ENCODE peak calls at places on chromosomes 7 and 10, in seven cellular contexts. P, E, Q, Z, D, I and A are unnamed samples.

GRCh38 chr10:12960939-12961338 is 40.6 kb downstream of the CCDC3 start:
- DNase-seq in P (no peak), E (peak), Q (no peak), Z (peak), D (no peak), I (no peak), A (no peak)

GRCh38 chr10:7239312-7239985 is 171.4 kb downstream of the SFMBT2 start:
- DNase-seq in P (no peak), E (no peak), Q (no peak), Z (no peak), D (no peak), I (no peak), A (no peak)

GRCh38 chr7:100641860-100642533 is 645 bp upstream of the TFR2 start:
- DNase-seq in P (no peak), E (no peak), Q (no peak), Z (no peak), D (no peak), I (no peak), A (no peak)

GRCh38 chr10:104260775-104261115 is 6.1 kb downstream of the GSTO1 start:
- DNase-seq in P (no peak), E (no peak), Q (peak), Z (no peak), D (peak), I (no peak), A (peak)

GRCh38 chr7:23247602-23248335 is 1.2 kb downstream of the GPNMB start:
- DNase-seq in P (peak), E (no peak), Q (no peak), Z (peak), D (no peak), I (no peak), A (peak)

GRCh38 chr10:121553455-121553854 is 44.8 kb downstream of the FGFR2 start:
- DNase-seq in P (no peak), E (no peak), Q (no peak), Z (no peak), D (no peak), I (no peak), A (no peak)

GRCh38 chr7:51019891-51020855 is 237.5 kb upstream of the GRB10 start:
- DNase-seq in P (no peak), E (no peak), Q (no peak), Z (no peak), D (no peak), I (no peak), A (no peak)

GRCh38 chr10:82266438-82266837 is 391.4 kb downstream of the NRG3 start:
- DNase-seq in P (no peak), E (no peak), Q (peak), Z (no peak), D (peak), I (no peak), A (no peak)

GRCh38 chr10:28676297-28676967 is 889 bp upstream of the BAMBI start:
- DNase-seq in P (peak), E (peak), Q (no peak), Z (no peak), D (no peak), I (no peak), A (peak)

GRCh38 chr10:61028861-61029361 is 84.9 kb upstream of the RHOBTB1 start:
- DNase-seq in P (no peak), E (no peak), Q (no peak), Z (no peak), D (peak), I (no peak), A (peak)

GRCh38 chr7:30979027-30979426 is 15.3 kb downstream of the GHRHR start:
- DNase-seq in P (no peak), E (no peak), Q (no peak), Z (no peak), D (no peak), I (no peak), A (no peak)

GRCh38 chr7:138875794-138876193 is 77.8 kb upstream of the ATP6V0A4 start:
- DNase-seq in P (no peak), E (no peak), Q (peak), Z (no peak), D (peak), I (no peak), A (peak)

GRCh38 chr7:102967798-102968197 is 55.0 kb downstream of the LRRC17 start:
- DNase-seq in P (no peak), E (no peak), Q (no peak), Z (no peak), D (peak), I (no peak), A (peak)

GRCh38 chr7:14805105-14805719 is 97.3 kb downstream of the DGKB start:
- DNase-seq in P (no peak), E (no peak), Q (no peak), Z (no peak), D (no peak), I (no peak), A (no peak)

GRCh38 chr7:24987331-24987842 is 7.4 kb upstream of the OSBPL3 start:
- DNase-seq in P (no peak), E (no peak), Q (no peak), Z (no peak), D (no peak), I (no peak), A (no peak)

DNA sequence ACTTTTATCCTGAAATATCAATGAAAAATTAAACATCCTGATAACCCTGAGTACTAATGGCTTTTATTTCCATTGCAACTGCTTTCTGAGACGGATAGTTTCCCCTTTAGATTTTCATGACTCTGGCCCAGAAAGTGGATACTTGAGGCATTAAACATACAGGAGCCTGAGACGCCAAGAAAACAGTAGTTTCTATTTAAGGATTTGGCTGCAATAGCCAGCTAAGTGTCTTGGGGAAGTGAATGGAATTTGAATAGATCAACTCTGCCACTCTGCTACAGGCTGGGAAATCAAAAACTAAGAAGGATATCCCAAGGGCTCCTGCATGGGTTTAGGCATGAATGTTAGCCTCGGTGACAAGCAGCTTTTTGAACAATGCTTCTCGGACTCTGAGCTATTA is 24.7 kb upstream of the GPAM start:
- DNase-seq in P (no peak), E (no peak), Q (no peak), Z (no peak), D (no peak), I (no peak), A (peak)
- H3K4me3 ChIP-seq in P (no peak), E (no peak), Q (no peak), Z (no peak), D (no peak), I (no peak), A (no peak)

GRCh38 chr7:152925412-152926147 is 166.0 kb downstream of the ACTR3B start:
- DNase-seq in P (peak), E (no peak), Q (no peak), Z (peak), D (no peak), I (no peak), A (no peak)

GRCh38 chr7:152924238-152924637 is 164.7 kb downstream of the ACTR3B start:
- DNase-seq in P (peak), E (no peak), Q (no peak), Z (no peak), D (no peak), I (no peak), A (no peak)

GRCh38 chr7:152923711-152924110 is 164.2 kb downstream of the ACTR3B start:
- DNase-seq in P (no peak), E (no peak), Q (no peak), Z (no peak), D (no peak), I (no peak), A (no peak)

GRCh38 chr7:152922318-152923081 is 162.9 kb downstream of the ACTR3B start:
- DNase-seq in P (no peak), E (peak), Q (no peak), Z (no peak), D (no peak), I (no peak), A (no peak)

DNA sequence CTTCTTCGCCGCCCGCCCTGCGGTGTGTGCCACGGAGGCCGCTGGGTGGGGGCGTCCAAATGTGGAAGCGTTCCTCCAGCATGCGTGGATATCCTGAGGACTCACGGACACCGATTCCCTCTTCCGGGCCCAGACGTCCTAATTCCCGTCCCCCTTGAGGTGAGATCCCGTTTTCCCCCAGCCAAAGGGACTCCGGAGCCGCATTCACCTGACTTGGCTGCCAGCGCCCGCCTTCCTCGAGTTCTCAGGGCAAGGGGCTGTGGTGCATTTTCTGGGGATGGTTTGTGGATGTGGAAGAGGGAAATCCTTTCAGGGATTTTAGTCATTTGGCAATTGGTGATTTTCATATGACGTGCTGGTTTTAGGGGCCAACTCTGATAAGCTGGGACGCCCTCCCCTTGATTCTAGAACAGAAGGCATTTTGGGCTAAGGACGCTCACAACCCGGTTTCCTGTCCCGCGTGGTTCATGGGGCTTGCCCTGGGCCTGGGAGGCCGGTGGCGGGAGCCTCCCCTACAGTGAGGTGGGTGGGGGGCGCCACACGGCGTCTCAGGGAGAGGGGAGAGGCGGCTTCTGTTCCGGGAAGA is 165.4 kb downstream of the ACTR3B start:
- DNase-seq in P (peak), E (no peak), Q (no peak), Z (no peak), D (no peak), I (no peak), A (no peak)
- H3K4me3 ChIP-seq in P (peak), E (peak), Q (no peak), Z (peak), D (no peak), I (no peak), A (no peak)

GRCh38 chr7:5143106-5143505 is 46.9 kb upstream of the WIPI2 start:
- DNase-seq in P (no peak), E (no peak), Q (no peak), Z (no peak), D (no peak), I (no peak), A (no peak)

GRCh38 chr7:5139998-5140397 is 50.0 kb upstream of the WIPI2 start:
- DNase-seq in P (peak), E (no peak), Q (peak), Z (no peak), D (no peak), I (peak), A (peak)

GRCh38 chr7:5143935-5144903 is 45.8 kb upstream of the WIPI2 start:
- DNase-seq in P (peak), E (no peak), Q (no peak), Z (no peak), D (no peak), I (no peak), A (peak)
- H3K4me3 ChIP-seq in P (no peak), E (no peak), Q (no peak), Z (no peak), D (no peak), I (no peak), A (no peak)

DNA sequence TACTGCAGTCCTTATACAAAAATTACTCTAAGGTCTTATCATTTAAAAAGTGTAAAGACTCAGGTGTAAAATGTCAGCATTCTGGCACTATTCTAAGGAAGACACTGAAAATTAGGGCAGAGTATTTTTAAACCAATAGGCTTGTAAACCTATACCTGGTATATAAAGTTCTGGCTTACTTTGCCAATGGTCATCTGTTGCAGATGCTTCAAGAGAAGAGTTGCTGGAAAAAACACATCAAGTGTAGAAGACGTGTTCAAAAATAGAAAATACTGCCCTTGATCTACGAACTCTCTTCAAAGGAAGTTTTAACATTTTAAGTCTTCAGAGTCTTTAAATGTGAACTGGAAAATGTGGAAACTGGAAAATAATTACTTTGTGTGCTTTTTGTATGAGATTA is 23.9 kb downstream of the NT5C3A start:
- DNase-seq in P (no peak), E (no peak), Q (no peak), Z (no peak), D (no peak), I (no peak), A (no peak)
- H3K4me3 ChIP-seq in P (no peak), E (peak), Q (peak), Z (no peak), D (no peak), I (no peak), A (no peak)

GRCh38 chr7:20529260-20529659 is 86.2 kb upstream of the ABCB5 start:
- DNase-seq in P (no peak), E (no peak), Q (no peak), Z (no peak), D (no peak), I (no peak), A (no peak)
- H3K4me3 ChIP-seq in P (no peak), E (no peak), Q (no peak), Z (no peak), D (no peak), I (no peak), A (no peak)

DNA sequence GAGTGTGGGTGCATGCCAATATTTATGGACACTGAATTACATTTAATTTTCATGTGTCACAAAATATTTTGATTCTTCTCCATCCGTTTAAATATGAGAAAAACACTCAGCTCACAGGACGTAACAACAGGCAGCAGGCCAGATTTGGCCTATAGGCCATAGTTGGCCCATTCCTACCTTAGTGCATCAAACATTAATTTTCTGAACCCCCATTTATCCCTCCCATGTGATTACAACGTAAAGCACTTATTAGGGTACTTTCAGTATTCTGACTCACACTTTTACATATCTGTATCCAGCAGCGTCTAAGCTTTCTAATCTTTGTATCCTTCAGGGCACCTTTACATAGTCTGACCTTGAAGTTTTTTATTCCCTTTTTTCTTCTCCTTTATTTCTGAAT is 4.0 kb downstream of the IDI1 start:
- DNase-seq in P (no peak), E (no peak), Q (no peak), Z (no peak), D (no peak), I (no peak), A (peak)
- H3K4me3 ChIP-seq in P (peak), E (no peak), Q (no peak), Z (no peak), D (no peak), I (no peak), A (no peak)

DNA sequence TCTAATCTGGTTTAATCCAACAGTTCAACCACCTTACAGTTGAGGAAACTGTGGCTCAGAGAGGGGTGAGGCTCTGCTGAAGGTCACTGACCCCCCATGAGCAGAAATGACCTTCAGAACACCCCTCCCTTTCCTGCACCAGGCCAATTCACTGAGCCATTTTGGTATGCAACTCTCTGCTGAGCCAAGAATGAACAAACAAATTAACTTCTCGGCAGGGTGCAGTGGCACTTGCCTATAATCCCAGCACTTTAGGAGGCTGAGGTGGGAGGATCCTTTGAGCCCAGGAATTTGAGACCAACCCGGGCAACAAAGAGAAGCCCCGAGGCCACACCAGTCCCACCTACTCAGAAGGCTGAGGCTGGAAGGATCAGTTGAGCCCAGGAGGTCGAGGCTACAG is 29.8 kb downstream of the PDGFA start:
- DNase-seq in P (no peak), E (no peak), Q (no peak), Z (no peak), D (no peak), I (no peak), A (no peak)
- H3K4me3 ChIP-seq in P (no peak), E (no peak), Q (no peak), Z (no peak), D (no peak), I (no peak), A (no peak)

GRCh38 chr10:22476601-22477364 is 131.5 kb downstream of the SPAG6 start:
- DNase-seq in P (peak), E (no peak), Q (no peak), Z (no peak), D (no peak), I (no peak), A (no peak)
- H3K4me3 ChIP-seq in P (peak), E (peak), Q (no peak), Z (peak), D (peak), I (no peak), A (no peak)

DNA sequence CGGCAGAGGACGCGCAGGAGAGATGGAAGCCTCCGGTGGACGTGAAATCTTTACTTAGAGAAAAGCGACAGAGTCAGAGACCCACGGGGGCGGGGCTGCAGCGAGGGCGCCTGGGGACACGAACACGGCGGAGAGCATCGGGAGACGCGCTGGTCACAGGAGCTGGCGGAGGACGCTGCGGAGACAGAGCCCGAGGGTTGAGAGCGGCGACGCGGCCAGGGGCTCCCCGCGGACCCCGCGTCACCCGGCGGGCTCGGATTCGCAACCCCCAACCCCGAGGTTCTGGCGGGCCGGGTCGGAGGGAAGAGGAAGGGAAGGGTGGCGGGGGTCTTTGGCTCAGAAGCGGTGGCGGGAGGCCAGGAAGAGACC is 11.3 kb downstream of the CALY start:
- DNase-seq in P (peak), E (no peak), Q (no peak), Z (no peak), D (no peak), I (no peak), A (no peak)
- H3K4me3 ChIP-seq in P (peak), E (peak), Q (peak), Z (peak), D (peak), I (peak), A (peak)